ENCODE peak calls at places on chromosomes 4 and X, in five cellular contexts. P is MM.1S, I is cardiac muscle cell, G is heart right ventricle, Y is substantia nigra. C is an unnamed sample.

GRCh38 chr4:54015421-54016065 is 48.9 kb downstream of the CHIC2 start:
- DNase-seq in P (no peak), I (peak; percentile 28), G (no peak), Y (no peak), C (no peak)

GRCh38 chr4:14169460-14169859 is 541.9 kb upstream of the BOD1L1 start:
- DNase-seq in P (no peak), I (no peak), G (no peak), Y (no peak), C (no peak)

GRCh38 chr4:100984901-100985300 is 362.4 kb downstream of the PPP3CA start:
- DNase-seq in P (no peak), I (no peak), G (no peak), Y (no peak), C (no peak)

GRCh38 chrX:86149089-86149488 is 838 bp downstream of the DACH2 start:
- DNase-seq in P (no peak), I (no peak), G (no peak), Y (no peak), C (no peak)

GRCh38 chr4:169665039-169665732 is 44.8 kb downstream of the CLCN3 start:
- DNase-seq in P (no peak), I (no peak), G (no peak), Y (no peak), C (no peak)

GRCh38 chrX:38166478-38167083 is 54.1 kb downstream of the SRPX start:
- DNase-seq in P (peak; percentile 36), I (peak; percentile 47), G (no peak), Y (no peak), C (no peak)

GRCh38 chr4:110084154-110084553 is 114.3 kb downstream of the ELOVL6 start:
- DNase-seq in P (no peak), I (no peak), G (no peak), Y (no peak), C (no peak)

GRCh38 chr4:82797591-82798081 is 960 bp downstream of the SCD5 start:
- DNase-seq in P (no peak), I (peak; percentile 36), G (peak; percentile 28), Y (peak; percentile 32), C (no peak)

GRCh38 chr4:179625391-179625790 is 2183.2 kb upstream of the AGA start:
- DNase-seq in P (no peak), I (no peak), G (no peak), Y (no peak), C (no peak)

GRCh38 chrX:40465735-40466551 is 114.8 kb upstream of the ATP6AP2 start:
- DNase-seq in P (no peak), I (no peak), G (no peak), Y (no peak), C (no peak)

GRCh38 chr4:36163198-36163597 is 81.1 kb downstream of the ARAP2 start:
- DNase-seq in P (peak; percentile 20), I (no peak), G (no peak), Y (no peak), C (no peak)

GRCh38 chr4:145732001-145732400 is 52.1 kb downstream of the C4orf51 start:
- DNase-seq in P (no peak), I (no peak), G (no peak), Y (no peak), C (no peak)

GRCh38 chr4:151928112-151928511 is 167.3 kb upstream of the GATB start:
- DNase-seq in P (no peak), I (no peak), G (no peak), Y (no peak), C (no peak)
- H3K27ac ChIP-seq in P (no peak overlapping the region), I (no peak overlapping the region), G (no peak overlapping the region), Y (no peak overlapping the region), C (no peak overlapping the region)

DNA sequence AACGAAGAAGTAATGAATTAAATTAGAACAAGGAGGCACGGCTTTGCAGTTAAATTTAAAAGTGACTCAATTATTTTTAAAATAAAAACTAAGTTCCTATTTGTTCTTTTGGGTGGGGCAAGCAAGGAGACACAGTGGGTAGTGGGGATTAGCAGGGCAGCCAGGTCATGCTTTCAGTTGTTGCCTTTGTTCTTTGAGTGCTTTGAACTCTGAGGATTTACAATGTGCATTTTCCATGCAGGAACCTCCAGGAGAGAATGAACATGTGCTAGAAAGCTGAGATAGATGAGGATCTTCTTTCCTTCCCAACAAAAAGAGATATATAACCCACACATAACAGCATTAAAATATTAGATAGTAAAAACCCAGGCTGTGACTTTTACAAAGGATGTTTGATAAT is 420.4 kb upstream of the CTSO start:
- DNase-seq in P (no peak), I (no peak), G (no peak), Y (no peak), C (no peak)
- H3K27ac ChIP-seq in P (no peak overlapping the region), I (no peak overlapping the region), G (no peak overlapping the region), Y (no peak overlapping the region), C (no peak overlapping the region)

GRCh38 chrX:68997911-68998310 is 167.3 kb downstream of the PJA1 start:
- DNase-seq in P (no peak), I (no peak), G (peak; percentile 48), Y (peak; percentile 3), C (no peak)

GRCh38 chrX:68999351-68999750 is 165.9 kb downstream of the PJA1 start:
- DNase-seq in P (no peak), I (no peak), G (no peak), Y (no peak), C (peak; percentile 53)

GRCh38 chrX:68999931-69000330 is 165.3 kb downstream of the PJA1 start:
- DNase-seq in P (no peak), I (no peak), G (no peak), Y (no peak), C (no peak)

GRCh38 chrX:68997461-68997860 is 167.8 kb downstream of the PJA1 start:
- DNase-seq in P (no peak), I (no peak), G (no peak), Y (no peak), C (no peak)

GRCh38 chrX:68998716-68999115 is 166.5 kb downstream of the PJA1 start:
- DNase-seq in P (no peak), I (no peak), G (no peak), Y (no peak), C (no peak)
- H3K27ac ChIP-seq in P (no peak overlapping the region), I (no peak overlapping the region), G (peak overlapping the region; percentile 22), Y (no peak overlapping the region), C (peak overlapping the region; percentile 90)

DNA sequence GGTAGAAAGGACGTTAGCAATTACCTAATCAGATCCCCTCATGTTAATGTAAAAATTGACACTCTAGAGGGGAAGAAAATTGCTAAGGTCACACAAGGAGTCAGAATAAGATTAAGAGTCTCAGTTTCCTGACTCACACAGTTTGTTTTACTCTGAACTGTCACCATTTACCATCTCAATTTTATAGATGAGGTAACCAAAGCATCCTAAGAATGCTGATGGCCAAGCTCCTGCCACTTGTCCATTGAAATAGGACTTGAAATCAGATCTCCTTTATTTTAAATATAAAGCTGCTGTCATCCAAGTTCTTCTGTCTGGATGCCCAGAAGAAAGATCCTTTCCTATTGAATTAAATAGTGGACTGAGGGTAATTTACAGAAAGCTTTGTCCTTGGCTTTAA is 114.8 kb upstream of the VAMP7 start:
- DNase-seq in P (no peak), I (no peak), G (no peak), Y (no peak), C (no peak)
- H3K27ac ChIP-seq in P (no peak overlapping the region), I (no peak overlapping the region), G (no peak overlapping the region), Y (no peak overlapping the region), C (peak overlapping the region; percentile 48)

GRCh38 chr4:7831858-7832257 is 107.8 kb downstream of the AFAP1 start:
- DNase-seq in P (no peak), I (no peak), G (no peak), Y (no peak), C (no peak)
- H3K27ac ChIP-seq in P (peak overlapping the region; percentile 61), I (peak overlapping the region; percentile 56), G (peak overlapping the region; percentile 60), Y (no peak overlapping the region), C (no peak overlapping the region)

DNA sequence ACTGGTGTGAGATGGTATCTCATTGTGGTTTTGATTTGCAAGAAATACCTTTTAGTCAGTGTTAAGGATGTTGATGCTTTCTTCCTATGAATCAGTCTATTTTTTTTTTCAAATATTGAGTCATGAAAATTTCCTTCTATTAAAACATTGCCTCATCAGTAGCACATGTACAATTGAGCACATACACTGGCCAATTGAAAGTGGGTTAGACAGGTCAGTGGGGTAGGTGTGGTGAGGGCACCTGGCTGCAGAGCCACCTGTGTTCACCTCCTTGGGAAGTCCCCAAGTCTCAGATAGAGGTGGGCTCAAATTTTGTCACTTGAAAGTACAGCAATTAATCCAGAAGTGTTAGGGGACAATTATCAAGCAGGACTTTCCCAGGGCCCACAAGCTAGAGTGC is 243.7 kb downstream of the SPRY1 start:
- DNase-seq in P (peak; percentile 20), I (no peak), G (no peak), Y (no peak), C (peak; percentile 81)
- H3K27ac ChIP-seq in P (no peak overlapping the region), I (no peak overlapping the region), G (no peak overlapping the region), Y (no peak overlapping the region), C (peak overlapping the region; percentile 74)

GRCh38 chr4:153529646-153530045 is 63.5 kb downstream of the TMEM131L start:
- DNase-seq in P (no peak), I (no peak), G (no peak), Y (no peak), C (no peak)
- H3K27ac ChIP-seq in P (no peak overlapping the region), I (no peak overlapping the region), G (peak overlapping the region; percentile 52), Y (no peak overlapping the region), C (no peak overlapping the region)

DNA sequence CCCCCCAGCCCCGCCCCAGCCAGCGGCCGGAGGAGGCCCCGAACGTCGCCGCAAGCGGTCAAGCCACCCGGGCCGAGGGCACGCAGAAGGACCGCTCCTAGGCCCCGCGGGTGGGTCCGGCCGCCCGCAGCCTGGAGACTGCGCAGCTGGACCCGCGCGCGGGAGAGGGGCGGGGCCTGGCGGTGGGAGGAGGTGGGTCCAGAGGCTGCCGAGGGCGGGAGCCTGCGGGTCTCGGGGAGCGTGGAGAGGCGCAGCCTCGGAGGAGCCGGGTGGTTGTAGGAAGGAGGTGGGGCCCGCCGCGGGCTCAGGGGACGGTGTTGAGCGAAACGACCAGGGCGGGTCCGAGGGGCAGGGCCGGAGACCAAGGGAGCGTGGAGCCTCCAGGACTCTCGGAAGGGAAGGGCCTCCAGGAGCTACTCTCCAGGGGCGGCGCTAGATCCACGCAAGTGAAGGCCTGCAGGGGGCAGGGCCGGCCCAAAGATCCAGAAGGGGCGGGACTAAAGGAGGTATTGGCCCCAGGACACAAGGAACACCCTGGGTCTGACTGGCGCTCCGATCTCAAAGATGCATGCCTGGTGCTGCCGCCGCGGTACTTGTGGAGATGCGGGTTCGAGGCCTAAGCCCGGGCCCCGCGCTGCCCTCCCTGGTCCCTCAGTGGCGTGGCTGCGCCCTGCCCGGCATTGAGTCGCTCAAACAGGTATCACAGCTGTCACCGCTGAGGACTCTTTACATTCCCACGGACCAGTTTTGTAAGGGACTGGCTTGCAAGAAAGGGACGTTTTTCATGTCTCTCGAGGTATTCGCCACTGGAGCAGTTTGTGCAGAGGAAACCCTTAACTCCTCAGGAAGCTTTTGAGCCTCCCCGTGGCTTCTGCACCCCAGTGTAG is 5.9 kb downstream of the TIMM17B start:
- DNase-seq in P (peak; percentile 87), I (peak; percentile 91), G (peak; percentile 83), Y (peak; percentile 82), C (no peak)
- H3K27ac ChIP-seq in P (peak overlapping the region; percentile 21), I (peak overlapping the region; percentile 51), G (peak overlapping the region; percentile 74), Y (peak overlapping the region; percentile 55), C (peak overlapping the region; percentile 59)